ENCODE peak calls at places on chromosomes 16 and 17, in five cellular contexts. One of them, this sample, is unnamed.

GRCh38 chr16:29665294-29666077 is 2.4 kb downstream of the SPN start:
- DNase-seq in uterus: no peak
- DNase-seq in cardiac muscle cell: no peak
- DNase-seq in NT2/D1: no peak
- DNase-seq in IMR-90: no peak
- DNase-seq in this sample: no peak

GRCh38 chr17:71547904-71548303 is 572.9 kb upstream of the SOX9 start:
- DNase-seq in uterus: no peak
- DNase-seq in cardiac muscle cell: no peak
- DNase-seq in NT2/D1: no peak
- DNase-seq in IMR-90: no peak
- DNase-seq in this sample: no peak

GRCh38 chr17:9763643-9764042 is 27.7 kb downstream of the DHRS7C start:
- DNase-seq in uterus: no peak
- DNase-seq in cardiac muscle cell: no peak
- DNase-seq in NT2/D1: no peak
- DNase-seq in IMR-90: no peak
- DNase-seq in this sample: no peak

GRCh38 chr17:75850928-75851692 is 4.0 kb downstream of the WBP2 start:
- DNase-seq in uterus: no peak
- DNase-seq in cardiac muscle cell: no peak
- DNase-seq in NT2/D1: no peak
- DNase-seq in IMR-90: no peak
- DNase-seq in this sample: no peak

GRCh38 chr16:72422308-72422897 is 250.4 kb upstream of the PMFBP1 start:
- DNase-seq in uterus: no peak
- DNase-seq in cardiac muscle cell: no peak
- DNase-seq in NT2/D1: no peak
- DNase-seq in IMR-90: no peak
- DNase-seq in this sample: no peak

GRCh38 chr17:56867948-56868376 is 34.0 kb downstream of the DGKE start:
- DNase-seq in uterus: no peak
- DNase-seq in cardiac muscle cell: peak; percentile 56
- DNase-seq in NT2/D1: no peak
- DNase-seq in IMR-90: peak; percentile 67
- DNase-seq in this sample: peak; percentile 24

GRCh38 chr17:82161216-82161615 is 51.4 kb downstream of the CCDC57 start:
- DNase-seq in uterus: no peak
- DNase-seq in cardiac muscle cell: no peak
- DNase-seq in NT2/D1: no peak
- DNase-seq in IMR-90: no peak
- DNase-seq in this sample: no peak

GRCh38 chr17:62720126-62720850 is 87.8 kb downstream of the MARCHF10 start:
- DNase-seq in uterus: no peak
- DNase-seq in cardiac muscle cell: no peak
- DNase-seq in NT2/D1: no peak
- DNase-seq in IMR-90: no peak
- DNase-seq in this sample: peak; percentile 28

GRCh38 chr17:34703533-34703932 is 124.2 kb downstream of the TMEM132E start:
- DNase-seq in uterus: no peak
- DNase-seq in cardiac muscle cell: peak; percentile 58
- DNase-seq in NT2/D1: peak; percentile 52
- DNase-seq in IMR-90: peak; percentile 43
- DNase-seq in this sample: peak; percentile 8

GRCh38 chr17:15513058-15513858 is 45.8 kb upstream of the CDRT4 start:
- DNase-seq in uterus: no peak
- DNase-seq in cardiac muscle cell: peak; percentile 34
- DNase-seq in NT2/D1: no peak
- DNase-seq in IMR-90: peak; percentile 64
- DNase-seq in this sample: no peak

GRCh38 chr17:49667854-49668253 is 10.0 kb downstream of the SPOP start:
- DNase-seq in uterus: no peak
- DNase-seq in cardiac muscle cell: no peak
- DNase-seq in NT2/D1: no peak
- DNase-seq in IMR-90: no peak
- DNase-seq in this sample: no peak

GRCh38 chr17:30550512-30551273 is 73.5 kb downstream of the GOSR1 start:
- DNase-seq in uterus: no peak
- DNase-seq in cardiac muscle cell: peak; percentile 49
- DNase-seq in NT2/D1: no peak
- DNase-seq in IMR-90: peak; percentile 19
- DNase-seq in this sample: peak; percentile 65

GRCh38 chr16:48011888-48012658 is 143.7 kb downstream of the ABCC12 start:
- DNase-seq in uterus: no peak
- DNase-seq in cardiac muscle cell: no peak
- DNase-seq in NT2/D1: no peak
- DNase-seq in IMR-90: no peak
- DNase-seq in this sample: no peak

GRCh38 chr17:27323538-27324212 is 29.8 kb downstream of the WSB1 start:
- DNase-seq in uterus: peak; percentile 68
- DNase-seq in cardiac muscle cell: peak; percentile 89
- DNase-seq in NT2/D1: no peak
- DNase-seq in IMR-90: peak; percentile 16
- DNase-seq in this sample: peak; percentile 54

GRCh38 chr16:85210423-85211169 is 98.3 kb upstream of the CIBAR2 start:
- DNase-seq in uterus: no peak
- DNase-seq in cardiac muscle cell: peak; percentile 78
- DNase-seq in NT2/D1: no peak
- DNase-seq in IMR-90: peak; percentile 92
- DNase-seq in this sample: no peak

GRCh38 chr16:79542196-79542859 is 58.2 kb downstream of the MAF start:
- DNase-seq in uterus: no peak
- DNase-seq in cardiac muscle cell: no peak
- DNase-seq in NT2/D1: no peak
- DNase-seq in IMR-90: no peak
- DNase-seq in this sample: no peak

GRCh38 chr17:29069526-29070041 is 26.6 kb downstream of the PIPOX start:
- DNase-seq in uterus: no peak
- DNase-seq in cardiac muscle cell: peak; percentile 53
- DNase-seq in NT2/D1: no peak
- DNase-seq in IMR-90: peak; percentile 9
- DNase-seq in this sample: no peak

GRCh38 chr17:58329035-58329807 is 626 bp upstream of the TSPOAP1 start:
- DNase-seq in uterus: no peak
- DNase-seq in cardiac muscle cell: no peak
- DNase-seq in NT2/D1: no peak
- DNase-seq in IMR-90: no peak
- DNase-seq in this sample: no peak

GRCh38 chr17:21548236-21548635 is 144.1 kb upstream of the KCNJ18 start:
- DNase-seq in uterus: no peak
- DNase-seq in cardiac muscle cell: no peak
- DNase-seq in NT2/D1: no peak
- DNase-seq in IMR-90: no peak
- DNase-seq in this sample: no peak

GRCh38 chr17:73419051-73419450 is 107.2 kb upstream of the CDC42EP4 start:
- DNase-seq in uterus: no peak
- DNase-seq in cardiac muscle cell: no peak
- DNase-seq in NT2/D1: no peak
- DNase-seq in IMR-90: no peak
- DNase-seq in this sample: no peak

GRCh38 chr17:57459286-57459915 is 203.1 kb downstream of the MSI2 start:
- DNase-seq in uterus: no peak
- DNase-seq in cardiac muscle cell: peak; percentile 57
- DNase-seq in NT2/D1: no peak
- DNase-seq in IMR-90: peak; percentile 82
- DNase-seq in this sample: peak; percentile 92

GRCh38 chr17:65198653-65199382 is 61.6 kb downstream of the RGS9 start:
- DNase-seq in uterus: no peak
- DNase-seq in cardiac muscle cell: peak; percentile 75
- DNase-seq in NT2/D1: no peak
- DNase-seq in IMR-90: peak; percentile 69
- DNase-seq in this sample: peak; percentile 73

GRCh38 chr16:7013990-7014389 is 318.7 kb upstream of the RBFOX1 start:
- DNase-seq in uterus: no peak
- DNase-seq in cardiac muscle cell: peak; percentile 1
- DNase-seq in NT2/D1: no peak
- DNase-seq in IMR-90: peak; percentile 5
- DNase-seq in this sample: no peak

GRCh38 chr17:50106393-50107131 is 11.4 kb downstream of the PDK2 start:
- DNase-seq in uterus: no peak
- DNase-seq in cardiac muscle cell: no peak
- DNase-seq in NT2/D1: no peak
- DNase-seq in IMR-90: no peak
- DNase-seq in this sample: no peak

GRCh38 chr17:66535611-66536010 is 233.2 kb downstream of the PRKCA start:
- DNase-seq in uterus: no peak
- DNase-seq in cardiac muscle cell: no peak
- DNase-seq in NT2/D1: no peak
- DNase-seq in IMR-90: no peak
- DNase-seq in this sample: no peak

GRCh38 chr17:47918003-47918402 is 22.0 kb downstream of the SP2 start:
- DNase-seq in uterus: no peak
- DNase-seq in cardiac muscle cell: no peak
- DNase-seq in NT2/D1: no peak
- DNase-seq in IMR-90: no peak
- DNase-seq in this sample: no peak

GRCh38 chr17:47915667-47916242 is 19.7 kb downstream of the SP2 start:
- DNase-seq in uterus: peak; percentile 49
- DNase-seq in cardiac muscle cell: no peak
- DNase-seq in NT2/D1: no peak
- DNase-seq in IMR-90: no peak
- DNase-seq in this sample: no peak

GRCh38 chr17:47914296-47914948 is 18.4 kb downstream of the SP2 start:
- DNase-seq in uterus: no peak
- DNase-seq in cardiac muscle cell: no peak
- DNase-seq in NT2/D1: no peak
- DNase-seq in IMR-90: no peak
- DNase-seq in this sample: no peak

GRCh38 chr17:47917581-47917980 is 21.5 kb downstream of the SP2 start:
- DNase-seq in uterus: no peak
- DNase-seq in cardiac muscle cell: no peak
- DNase-seq in NT2/D1: no peak
- DNase-seq in IMR-90: no peak
- DNase-seq in this sample: no peak

DNA sequence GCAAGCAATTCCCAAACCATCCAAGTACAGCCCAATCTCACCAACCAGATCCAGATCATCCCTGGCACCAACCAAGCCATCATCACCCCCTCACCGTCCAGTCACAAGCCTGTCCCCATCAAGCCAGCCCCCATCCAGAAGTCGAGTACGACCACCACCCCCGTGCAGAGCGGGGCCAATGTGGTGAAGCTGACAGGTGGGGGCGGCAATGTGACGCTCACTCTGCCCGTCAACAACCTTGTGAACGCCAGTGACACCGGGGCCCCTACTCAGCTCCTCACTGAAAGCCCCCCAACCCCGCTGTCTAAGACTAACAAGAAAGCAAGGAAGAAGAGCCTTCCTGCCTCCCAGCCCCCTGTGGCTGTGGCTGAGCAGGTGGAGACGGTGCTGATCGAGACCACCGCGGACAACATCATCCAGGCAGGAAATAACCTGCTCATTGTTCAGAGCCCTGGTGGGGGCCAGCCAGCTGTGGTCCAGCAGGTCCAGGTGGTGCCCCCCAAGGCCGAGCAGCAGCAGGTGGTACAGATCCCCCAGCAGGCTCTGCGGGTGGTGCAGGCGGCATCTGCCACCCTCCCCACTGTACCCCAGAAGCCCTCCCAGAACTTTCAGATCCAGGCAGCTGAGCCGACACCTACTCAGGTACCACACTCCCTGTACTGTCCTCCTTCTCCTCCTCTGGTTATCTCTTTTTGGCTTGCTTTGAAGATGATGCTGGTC is 20.6 kb downstream of the SP2 start:
- DNase-seq in uterus: no peak
- DNase-seq in cardiac muscle cell: no peak
- DNase-seq in NT2/D1: no peak
- DNase-seq in IMR-90: no peak
- DNase-seq in this sample: no peak
- H3K4me1 ChIP-seq in uterus: no peaks in the 10 kb centered on the region
- H3K4me1 ChIP-seq in cardiac muscle cell: peaks cover 3% of the 10 kb centered on the region
- H3K4me1 ChIP-seq in NT2/D1: no peaks in the 10 kb centered on the region
- H3K4me1 ChIP-seq in IMR-90: no peaks in the 10 kb centered on the region
- H3K4me1 ChIP-seq in this sample: no peaks in the 10 kb centered on the region

GRCh38 chr17:47696717-47697642 is 3.0 kb downstream of the TBKBP1 start:
- DNase-seq in uterus: peak; percentile 11
- DNase-seq in cardiac muscle cell: no peak
- DNase-seq in NT2/D1: no peak
- DNase-seq in IMR-90: no peak
- DNase-seq in this sample: no peak
- H3K4me1 ChIP-seq in uterus: peaks cover 3% of the 10 kb centered on the region
- H3K4me1 ChIP-seq in cardiac muscle cell: peaks cover 30% of the 10 kb centered on the region
- H3K4me1 ChIP-seq in NT2/D1: peaks cover 29% of the 10 kb centered on the region
- H3K4me1 ChIP-seq in IMR-90: peaks cover 11% of the 10 kb centered on the region
- H3K4me1 ChIP-seq in this sample: peaks cover 12% of the 10 kb centered on the region

GRCh38 chr16:70432304-70432799 is 6.5 kb downstream of the ST3GAL2 start:
- DNase-seq in uterus: no peak
- DNase-seq in cardiac muscle cell: peak; percentile 45
- DNase-seq in NT2/D1: no peak
- DNase-seq in IMR-90: no peak
- DNase-seq in this sample: no peak
- H3K4me1 ChIP-seq in uterus: peaks cover 53% of the 10 kb centered on the region
- H3K4me1 ChIP-seq in cardiac muscle cell: peaks cover 77% of the 10 kb centered on the region
- H3K4me1 ChIP-seq in NT2/D1: peaks cover 43% of the 10 kb centered on the region
- H3K4me1 ChIP-seq in IMR-90: peaks cover 50% of the 10 kb centered on the region
- H3K4me1 ChIP-seq in this sample: peaks cover 66% of the 10 kb centered on the region

GRCh38 chr16:3164121-3164991 is 23.6 kb upstream of the OR1F1 start:
- DNase-seq in uterus: no peak
- DNase-seq in cardiac muscle cell: no peak
- DNase-seq in NT2/D1: no peak
- DNase-seq in IMR-90: no peak
- DNase-seq in this sample: no peak

GRCh38 chr16:3166505-3166886 is 21.5 kb upstream of the OR1F1 start:
- DNase-seq in uterus: no peak
- DNase-seq in cardiac muscle cell: no peak
- DNase-seq in NT2/D1: no peak
- DNase-seq in IMR-90: no peak
- DNase-seq in this sample: no peak

GRCh38 chr16:3168706-3169105 is 19.3 kb upstream of the OR1F1 start:
- DNase-seq in uterus: no peak
- DNase-seq in cardiac muscle cell: no peak
- DNase-seq in NT2/D1: no peak
- DNase-seq in IMR-90: no peak
- DNase-seq in this sample: no peak

GRCh38 chr16:3161235-3162018 is 26.6 kb upstream of the OR1F1 start:
- DNase-seq in uterus: no peak
- DNase-seq in cardiac muscle cell: no peak
- DNase-seq in NT2/D1: no peak
- DNase-seq in IMR-90: no peak
- DNase-seq in this sample: no peak

DNA sequence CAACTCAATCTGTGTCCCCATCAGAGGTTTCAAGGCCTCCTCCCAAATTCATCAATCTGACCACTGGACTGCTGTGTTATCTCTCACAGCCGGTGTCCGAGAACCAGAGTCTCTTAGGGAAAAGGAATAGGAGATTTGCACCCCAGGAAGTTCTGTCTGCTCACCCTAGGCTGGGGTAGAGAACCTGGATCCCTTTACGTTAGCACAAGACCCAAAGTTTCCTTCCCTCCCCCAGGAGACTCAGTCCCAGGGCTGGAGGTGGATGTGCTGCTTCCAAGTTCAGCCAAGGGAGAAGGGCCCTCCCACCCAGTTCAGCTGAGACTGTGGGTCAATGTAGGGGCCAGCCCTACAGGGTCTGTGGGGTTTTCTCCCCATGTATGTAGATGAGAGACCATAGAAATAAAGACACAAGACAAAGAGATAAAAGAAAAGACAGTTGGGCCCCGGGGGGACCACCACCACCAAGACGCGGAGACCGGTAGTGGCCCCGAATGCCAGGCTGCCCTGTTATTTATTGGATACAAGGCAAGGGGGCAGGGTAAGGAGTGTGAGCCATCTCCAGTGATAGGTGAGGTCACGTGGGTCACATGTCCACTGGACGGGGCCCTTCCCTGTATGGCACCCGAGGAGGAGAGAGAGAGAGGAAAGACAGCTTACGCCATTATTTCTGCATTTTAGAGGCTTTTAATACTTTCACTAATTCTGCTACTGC is 22.7 kb upstream of the OR1F1 start:
- DNase-seq in uterus: no peak
- DNase-seq in cardiac muscle cell: no peak
- DNase-seq in NT2/D1: no peak
- DNase-seq in IMR-90: no peak
- DNase-seq in this sample: no peak
- H3K4me1 ChIP-seq in uterus: peaks cover 1% of the 10 kb centered on the region
- H3K4me1 ChIP-seq in cardiac muscle cell: no peaks in the 10 kb centered on the region
- H3K4me1 ChIP-seq in NT2/D1: peaks cover 2% of the 10 kb centered on the region
- H3K4me1 ChIP-seq in IMR-90: no peaks in the 10 kb centered on the region
- H3K4me1 ChIP-seq in this sample: peaks cover 8% of the 10 kb centered on the region

This sample was measured in SJSA1.